ENCODE peak calls at places on chromosome 6, in six cellular contexts. One of them, this sample, is unnamed.

GRCh38 chr6:85464722-85465150 is 14.9 kb downstream of the NT5E start:
- DNase-seq in mesendoderm: no peak
- DNase-seq in non-pigmented ciliary epithelial cell: peak; percentile 76
- DNase-seq in endothelial cell of umbilical vein: peak; percentile 90
- DNase-seq in AG04449: peak; percentile 52
- DNase-seq in NB4: peak; percentile 74
- DNase-seq in this sample: no peak

GRCh38 chr6:43308990-43309477 is 408 bp upstream of the CRIP3 start:
- DNase-seq in mesendoderm: no peak
- DNase-seq in non-pigmented ciliary epithelial cell: no peak
- DNase-seq in endothelial cell of umbilical vein: no peak
- DNase-seq in AG04449: no peak
- DNase-seq in NB4: no peak
- DNase-seq in this sample: no peak

GRCh38 chr6:39140556-39141191 is 25.7 kb upstream of the SAYSD1 start:
- DNase-seq in mesendoderm: no peak
- DNase-seq in non-pigmented ciliary epithelial cell: no peak
- DNase-seq in endothelial cell of umbilical vein: no peak
- DNase-seq in AG04449: no peak
- DNase-seq in NB4: no peak
- DNase-seq in this sample: no peak

GRCh38 chr6:43873806-43874714 is 104.0 kb downstream of the VEGFA start:
- DNase-seq in mesendoderm: peak; percentile 62
- DNase-seq in non-pigmented ciliary epithelial cell: no peak
- DNase-seq in endothelial cell of umbilical vein: no peak
- DNase-seq in AG04449: no peak
- DNase-seq in NB4: no peak
- DNase-seq in this sample: no peak

GRCh38 chr6:18978330-18979128 is 591.4 kb downstream of the RNF144B start:
- DNase-seq in mesendoderm: peak; percentile 90
- DNase-seq in non-pigmented ciliary epithelial cell: peak; percentile 36
- DNase-seq in endothelial cell of umbilical vein: no peak
- DNase-seq in AG04449: no peak
- DNase-seq in NB4: no peak
- DNase-seq in this sample: peak; percentile 13

GRCh38 chr6:123309130-123309529 is 313.1 kb downstream of the CLVS2 start:
- DNase-seq in mesendoderm: peak; percentile 3
- DNase-seq in non-pigmented ciliary epithelial cell: no peak
- DNase-seq in endothelial cell of umbilical vein: no peak
- DNase-seq in AG04449: no peak
- DNase-seq in NB4: no peak
- DNase-seq in this sample: no peak

GRCh38 chr6:100464910-100465700 is at the start of gene SIM1:
- DNase-seq in mesendoderm: peak; percentile 96
- DNase-seq in non-pigmented ciliary epithelial cell: no peak
- DNase-seq in endothelial cell of umbilical vein: peak; percentile 91
- DNase-seq in AG04449: peak; percentile 74
- DNase-seq in NB4: peak; percentile 77
- DNase-seq in this sample: peak; percentile 88

GRCh38 chr6:17278289-17279061 is 2.7 kb upstream of the RBM24 start:
- DNase-seq in mesendoderm: no peak
- DNase-seq in non-pigmented ciliary epithelial cell: no peak
- DNase-seq in endothelial cell of umbilical vein: peak; percentile 12
- DNase-seq in AG04449: no peak
- DNase-seq in NB4: no peak
- DNase-seq in this sample: no peak

GRCh38 chr6:16805190-16805860 is 44.1 kb upstream of the ATXN1 start:
- DNase-seq in mesendoderm: peak; percentile 55
- DNase-seq in non-pigmented ciliary epithelial cell: no peak
- DNase-seq in endothelial cell of umbilical vein: no peak
- DNase-seq in AG04449: no peak
- DNase-seq in NB4: no peak
- DNase-seq in this sample: peak; percentile 85

GRCh38 chr6:121399971-121400370 is 35.5 kb upstream of the GJA1 start:
- DNase-seq in mesendoderm: peak; percentile 91
- DNase-seq in non-pigmented ciliary epithelial cell: no peak
- DNase-seq in endothelial cell of umbilical vein: no peak
- DNase-seq in AG04449: no peak
- DNase-seq in NB4: no peak
- DNase-seq in this sample: no peak

GRCh38 chr6:7974932-7975763 is 64.6 kb upstream of the TXNDC5 start:
- DNase-seq in mesendoderm: peak; percentile 64
- DNase-seq in non-pigmented ciliary epithelial cell: peak; percentile 84
- DNase-seq in endothelial cell of umbilical vein: peak; percentile 100
- DNase-seq in AG04449: no peak
- DNase-seq in NB4: peak; percentile 76
- DNase-seq in this sample: no peak

GRCh38 chr6:105601541-105602174 is 198.8 kb upstream of the PREP start:
- DNase-seq in mesendoderm: peak; percentile 35
- DNase-seq in non-pigmented ciliary epithelial cell: peak; percentile 86
- DNase-seq in endothelial cell of umbilical vein: no peak
- DNase-seq in AG04449: peak; percentile 76
- DNase-seq in NB4: peak; percentile 60
- DNase-seq in this sample: no peak

GRCh38 chr6:36924131-36924530 is 30.4 kb upstream of the PI16 start:
- DNase-seq in mesendoderm: no peak
- DNase-seq in non-pigmented ciliary epithelial cell: no peak
- DNase-seq in endothelial cell of umbilical vein: no peak
- DNase-seq in AG04449: no peak
- DNase-seq in NB4: no peak
- DNase-seq in this sample: no peak

GRCh38 chr6:111534366-111534765 is 51.3 kb upstream of the REV3L start:
- DNase-seq in mesendoderm: peak; percentile 40
- DNase-seq in non-pigmented ciliary epithelial cell: no peak
- DNase-seq in endothelial cell of umbilical vein: peak; percentile 93
- DNase-seq in AG04449: no peak
- DNase-seq in NB4: peak; percentile 61
- DNase-seq in this sample: peak; percentile 14

This sample was measured in NCI-H82.